ENCODE peak calls at places on chromosomes 7 and 10, in eight cellular contexts. R is A549; V is CD8-positive, alpha-beta T cell; N is OCI-LY7; L is psoas muscle; M is heart left ventricle; X is heart right ventricle; Q is stomach. Z is an unnamed sample. For H3K4me1, the result is how much of the 10 kb centered on the place peaks cover.

GRCh38 chr7:69982197-69982596 is 383.9 kb downstream of the AUTS2 start:
- DNase-seq in R (no peak), V (no peak), N (no peak), L (no peak), M (no peak), X (no peak), Q (no peak), Z (no peak)

GRCh38 chr10:123614888-123615287 is 51.3 kb upstream of the GPR26 start:
- DNase-seq in R (peak), V (peak), N (peak), L (peak), M (peak), X (peak), Q (peak), Z (peak)

GRCh38 chr7:103626776-103627175 is 180.8 kb upstream of the SLC26A5 start:
- DNase-seq in R (no peak), V (no peak), N (no peak), L (no peak), M (no peak), X (no peak), Q (no peak), Z (no peak)

GRCh38 chr7:124399941-124400340 is 365.7 kb downstream of the GPR37 start:
- DNase-seq in R (no peak), V (no peak), N (no peak), L (no peak), M (no peak), X (no peak), Q (no peak), Z (no peak)

GRCh38 chr7:134290286-134290685 is 26.4 kb downstream of the SLC35B4 start:
- DNase-seq in R (peak), V (no peak), N (no peak), L (no peak), M (no peak), X (no peak), Q (no peak), Z (no peak)

GRCh38 chr10:88271736-88272135 is 311.4 kb downstream of the RNLS start:
- DNase-seq in R (no peak), V (no peak), N (no peak), L (no peak), M (no peak), X (no peak), Q (no peak), Z (no peak)

GRCh38 chr10:109846832-109847231 is 76.5 kb downstream of the XPNPEP1 start:
- DNase-seq in R (no peak), V (no peak), N (no peak), L (no peak), M (no peak), X (no peak), Q (no peak), Z (no peak)

GRCh38 chr10:132396495-132397035 is 435 bp upstream of the PWWP2B start:
- DNase-seq in R (peak), V (peak), N (peak), L (peak), M (peak), X (peak), Q (peak), Z (peak)

GRCh38 chr7:697259-697615 is 29.3 kb upstream of the DNAAF5 start:
- DNase-seq in R (no peak), V (no peak), N (no peak), L (no peak), M (peak), X (no peak), Q (no peak), Z (no peak)

GRCh38 chr10:32232378-32232777 is 114.6 kb downstream of the EPC1 start:
- DNase-seq in R (no peak), V (no peak), N (no peak), L (no peak), M (no peak), X (no peak), Q (no peak), Z (no peak)

GRCh38 chr10:8527773-8528172 is 473.3 kb downstream of the GATA3 start:
- DNase-seq in R (no peak), V (no peak), N (no peak), L (no peak), M (no peak), X (no peak), Q (no peak), Z (no peak)

GRCh38 chr10:126247454-126247975 is 140.8 kb downstream of the ADAM12 start:
- DNase-seq in R (peak), V (no peak), N (no peak), L (no peak), M (no peak), X (peak), Q (peak), Z (peak)

GRCh38 chr7:143958781-143959180 is 4.1 kb downstream of the OR2F1 start:
- DNase-seq in R (no peak), V (no peak), N (no peak), L (no peak), M (no peak), X (no peak), Q (no peak), Z (no peak)

GRCh38 chr10:118594392-118595063 is 920 bp downstream of the PRLHR start:
- DNase-seq in R (peak), V (peak), N (no peak), L (peak), M (peak), X (peak), Q (no peak), Z (no peak)

GRCh38 chr7:155138204-155138603 is 68.1 kb downstream of the HTR5A start:
- DNase-seq in R (no peak), V (no peak), N (no peak), L (no peak), M (no peak), X (no peak), Q (no peak), Z (no peak)

GRCh38 chr7:124992881-124993562 is 63.4 kb upstream of the POT1 start:
- DNase-seq in R (peak), V (no peak), N (no peak), L (no peak), M (no peak), X (no peak), Q (peak), Z (no peak)

GRCh38 chr7:77866791-77867190 is 68.2 kb downstream of the PHTF2 start:
- DNase-seq in R (peak), V (no peak), N (no peak), L (no peak), M (no peak), X (no peak), Q (no peak), Z (no peak)

GRCh38 chr7:108026116-108026515 is 23.2 kb upstream of the LAMB1 start:
- DNase-seq in R (no peak), V (no peak), N (no peak), L (no peak), M (no peak), X (no peak), Q (no peak), Z (no peak)

GRCh38 chr7:7214398-7215347 is 32.3 kb downstream of the C1GALT1 start:
- DNase-seq in R (no peak), V (no peak), N (no peak), L (no peak), M (no peak), X (no peak), Q (no peak), Z (no peak)

GRCh38 chr7:148909560-148909959 is 25.5 kb upstream of the EZH2 start:
- DNase-seq in R (no peak), V (no peak), N (no peak), L (no peak), M (no peak), X (no peak), Q (no peak), Z (no peak)

GRCh38 chr10:86730227-86730626 is 26.2 kb upstream of the BMPR1A start:
- DNase-seq in R (no peak), V (no peak), N (no peak), L (peak), M (no peak), X (no peak), Q (peak), Z (peak)

GRCh38 chr7:108067844-108068243 is 62.3 kb downstream of the LAMB4 start:
- DNase-seq in R (no peak), V (no peak), N (no peak), L (no peak), M (no peak), X (no peak), Q (no peak), Z (no peak)

GRCh38 chr7:117872565-117873055 is 631 bp downstream of the CTTNBP2 start:
- DNase-seq in R (no peak), V (no peak), N (no peak), L (peak), M (no peak), X (peak), Q (no peak), Z (peak)

GRCh38 chr10:89364533-89364932 is 13.3 kb upstream of the IFIT1B start:
- DNase-seq in R (no peak), V (no peak), N (no peak), L (no peak), M (no peak), X (no peak), Q (no peak), Z (no peak)

GRCh38 chr7:90843467-90843866 is 247.3 kb downstream of the CDK14 start:
- DNase-seq in R (no peak), V (no peak), N (no peak), L (no peak), M (no peak), X (no peak), Q (no peak), Z (no peak)

GRCh38 chr7:151889406-151890354 is 12.8 kb upstream of the PRKAG2 start:
- DNase-seq in R (no peak), V (no peak), N (no peak), L (no peak), M (no peak), X (no peak), Q (no peak), Z (no peak)

GRCh38 chr10:133420579-133420978 is 3.8 kb downstream of the SPRN start:
- DNase-seq in R (no peak), V (no peak), N (no peak), L (no peak), M (no peak), X (peak), Q (no peak), Z (no peak)

GRCh38 chr7:14738086-14738485 is 164.5 kb downstream of the DGKB start:
- DNase-seq in R (no peak), V (no peak), N (no peak), L (no peak), M (no peak), X (no peak), Q (no peak), Z (no peak)

GRCh38 chr7:5230272-5231067 is 40.4 kb downstream of the WIPI2 start:
- DNase-seq in R (no peak), V (no peak), N (no peak), L (peak), M (no peak), X (no peak), Q (no peak), Z (no peak)

GRCh38 chr10:75469018-75469616 is 37.7 kb downstream of the LRMDA start:
- DNase-seq in R (peak), V (no peak), N (no peak), L (peak), M (no peak), X (no peak), Q (no peak), Z (no peak)

GRCh38 chr10:107813396-107813795 is 648.9 kb upstream of the SORCS1 start:
- DNase-seq in R (no peak), V (no peak), N (no peak), L (no peak), M (no peak), X (no peak), Q (no peak), Z (no peak)

GRCh38 chr7:99393363-99394187 is 14.8 kb downstream of the PDAP1 start:
- DNase-seq in R (no peak), V (no peak), N (no peak), L (peak), M (peak), X (peak), Q (peak), Z (peak)

GRCh38 chr7:99394188-99394502 is 14.3 kb downstream of the PDAP1 start:
- DNase-seq in R (no peak), V (no peak), N (no peak), L (no peak), M (peak), X (no peak), Q (no peak), Z (no peak)

GRCh38 chr7:99390941-99391602 is 16.5 kb downstream of the ARPC1B start:
- DNase-seq in R (no peak), V (no peak), N (no peak), L (no peak), M (peak), X (no peak), Q (no peak), Z (no peak)

GRCh38 chr7:99392046-99392445 is 16.4 kb downstream of the PDAP1 start:
- DNase-seq in R (no peak), V (no peak), N (no peak), L (no peak), M (no peak), X (no peak), Q (no peak), Z (no peak)

DNA sequence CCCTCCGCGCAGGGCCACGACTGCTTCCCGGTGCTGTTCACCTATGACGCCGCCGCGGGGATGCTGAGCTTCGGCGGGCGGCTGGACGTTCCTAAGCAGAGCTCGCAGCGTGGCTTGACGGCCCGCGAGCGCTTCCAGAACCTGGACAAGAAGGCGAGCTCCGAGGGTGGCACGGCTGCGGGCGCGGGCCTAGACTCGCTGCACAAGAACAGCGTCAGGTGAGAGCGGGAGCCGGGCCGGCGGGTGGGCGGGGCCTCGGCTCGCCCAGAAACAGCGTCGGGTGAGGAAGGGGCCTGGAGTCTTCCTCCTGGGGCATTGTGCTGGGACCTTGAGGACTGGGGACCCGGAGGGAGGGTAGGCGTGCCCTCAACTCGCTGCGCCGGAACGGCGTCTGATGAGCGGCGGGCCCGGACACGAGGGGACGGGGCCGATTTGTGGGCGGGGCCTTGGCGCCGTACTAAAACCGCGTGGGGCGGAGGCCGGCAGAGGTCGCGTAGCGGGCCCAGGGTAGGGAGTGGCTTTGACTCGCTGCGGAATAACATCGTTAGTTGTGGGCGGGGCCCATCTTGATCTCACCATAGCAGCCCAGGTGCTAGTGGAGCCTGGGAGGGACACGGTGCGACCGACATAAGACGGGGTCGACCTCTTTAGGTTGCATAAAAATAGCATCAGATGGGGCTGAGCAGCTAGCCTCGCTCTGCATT is 15.6 kb downstream of the PDAP1 start:
- DNase-seq in R (no peak), V (peak), N (peak), L (peak), M (peak), X (peak), Q (peak), Z (peak)
- H3K4me3 ChIP-seq in R (no peak), V (peak), N (peak), L (peak), M (peak), X (peak), Q (peak), Z (peak)

DNA sequence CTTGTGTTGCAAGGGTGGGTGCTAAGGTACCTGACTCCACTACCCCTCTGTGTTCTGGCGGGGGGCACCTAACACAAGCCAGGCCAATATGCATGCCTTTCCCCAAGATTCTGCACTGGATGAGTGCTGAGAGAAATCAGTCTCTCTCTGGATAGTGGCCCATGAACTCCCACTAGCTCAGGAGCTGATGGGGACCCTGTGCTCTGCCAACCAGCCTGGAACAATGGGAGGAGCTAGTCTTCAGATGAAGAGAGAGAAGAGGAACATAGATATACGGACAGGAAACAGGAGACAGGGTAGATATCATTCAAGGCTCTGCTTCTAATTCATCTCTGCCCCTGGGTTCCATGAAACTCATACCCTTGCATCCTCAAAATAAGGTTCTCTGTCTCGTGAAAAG is 27.8 kb upstream of the PLXNA4 start:
- DNase-seq in R (no peak), V (no peak), N (no peak), L (no peak), M (no peak), X (no peak), Q (no peak), Z (no peak)
- H3K27ac ChIP-seq in R (no peak), V (no peak), N (no peak), L (no peak), M (no peak), X (no peak), Q (no peak), Z (no peak)

GRCh38 chr7:139915301-139915863 is 86.3 kb downstream of the TBXAS1 start:
- DNase-seq in R (peak), V (no peak), N (no peak), L (no peak), M (no peak), X (no peak), Q (no peak), Z (no peak)
- H3K4me1 ChIP-seq in R (under half), V (under half), N (half or more), L (under half), M (under half), X (under half), Q (under half), Z (under half)

GRCh38 chr7:50595538-50596102 is 30.4 kb upstream of the DDC start:
- DNase-seq in R (peak), V (no peak), N (peak), L (no peak), M (no peak), X (no peak), Q (no peak), Z (no peak)
- H3K4me3 ChIP-seq in R (no peak), V (no peak), N (no peak), L (no peak), M (no peak), X (no peak), Q (no peak), Z (no peak)

GRCh38 chr10:3140280-3140679 is 32.3 kb downstream of the PITRM1 start:
- DNase-seq in R (no peak), V (no peak), N (no peak), L (no peak), M (peak), X (no peak), Q (no peak), Z (no peak)

GRCh38 chr10:3143791-3144434 is 28.7 kb downstream of the PITRM1 start:
- DNase-seq in R (no peak), V (no peak), N (no peak), L (no peak), M (no peak), X (no peak), Q (no peak), Z (no peak)

GRCh38 chr10:3141361-3142005 is 31.1 kb downstream of the PITRM1 start:
- DNase-seq in R (no peak), V (no peak), N (no peak), L (no peak), M (no peak), X (no peak), Q (no peak), Z (no peak)

GRCh38 chr10:3143366-3143765 is 29.2 kb downstream of the PITRM1 start:
- DNase-seq in R (no peak), V (no peak), N (no peak), L (no peak), M (no peak), X (no peak), Q (no peak), Z (no peak)

DNA sequence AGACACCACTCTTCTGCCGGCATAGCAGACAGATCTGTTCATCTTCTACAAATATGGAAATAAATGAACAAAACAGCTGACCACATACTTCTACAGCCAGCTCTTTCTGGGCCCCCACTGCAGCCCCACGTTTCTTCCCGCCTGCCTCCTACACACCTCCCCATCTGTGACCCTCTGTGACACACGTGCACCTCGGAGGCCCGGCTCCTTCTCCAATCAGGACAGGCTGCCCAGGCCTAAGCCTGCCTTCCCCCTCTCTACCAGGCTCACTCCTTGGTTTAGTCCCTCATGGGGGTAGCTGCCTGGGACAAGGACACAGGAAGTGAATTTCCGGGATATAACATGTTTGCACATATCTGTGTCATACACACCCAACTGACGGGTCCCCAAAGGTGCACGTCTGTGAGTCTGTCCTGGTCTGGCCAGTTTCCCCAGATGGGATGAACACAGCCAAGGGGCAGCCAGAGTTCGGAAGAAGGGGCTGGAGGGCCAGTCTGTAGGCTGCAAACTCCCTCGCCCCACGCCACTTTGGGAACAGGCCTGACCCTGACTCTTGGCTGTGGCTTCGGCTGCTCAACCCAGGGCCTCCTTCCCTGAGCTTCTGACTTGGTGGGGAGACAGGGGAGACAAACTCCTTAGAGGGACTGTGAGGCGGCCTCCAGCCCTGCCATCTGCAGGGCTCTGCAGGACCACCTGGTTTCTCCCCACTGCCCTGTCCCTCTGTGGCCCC is 30.3 kb downstream of the PITRM1 start:
- DNase-seq in R (no peak), V (no peak), N (no peak), L (no peak), M (no peak), X (no peak), Q (no peak), Z (no peak)
- H3K27ac ChIP-seq in R (no peak), V (no peak), N (no peak), L (no peak), M (no peak), X (no peak), Q (no peak), Z (no peak)

DNA sequence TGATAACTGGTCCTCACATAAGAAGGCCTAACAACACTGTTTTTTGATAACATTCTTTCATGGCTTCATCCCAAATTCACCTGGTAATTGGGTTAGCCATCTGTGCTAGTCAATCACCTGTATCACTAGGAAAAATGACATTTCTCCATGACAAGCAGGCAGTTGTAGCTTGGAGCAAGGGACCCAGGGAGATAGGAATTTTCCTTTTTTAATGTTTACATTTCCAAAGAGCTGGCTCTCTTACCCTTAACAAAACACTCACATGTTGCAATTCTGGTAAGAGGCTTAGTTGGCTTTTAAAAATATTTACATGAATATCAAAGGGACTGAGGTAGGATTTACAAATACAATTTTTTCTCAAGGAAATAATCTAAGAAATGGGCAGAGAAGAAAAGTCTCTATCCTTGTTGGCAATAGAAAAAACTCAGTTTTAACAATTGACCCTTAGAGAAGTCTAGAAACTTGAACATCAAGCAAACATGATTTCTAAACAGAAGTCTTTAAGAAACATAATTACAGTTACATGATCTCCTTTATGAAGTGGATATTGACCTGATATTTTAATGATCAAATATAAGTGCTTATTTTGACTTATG is 16.1 kb upstream of the AKR1C1 start:
- DNase-seq in R (peak), V (no peak), N (no peak), L (no peak), M (no peak), X (no peak), Q (no peak), Z (no peak)
- H3K4me1 ChIP-seq in R (half or more), V (under half), N (under half), L (under half), M (under half), X (under half), Q (half or more), Z (under half)